ENCODE peak calls at places on chromosomes 5 and 9, in nine cellular contexts. D, Z, A, N, B, E, I, Q and F are unnamed samples.

GRCh38 chr9:128901822-128902221 is 19.0 kb upstream of the PHYHD1 start:
- DNase-seq in B (no peak), Q (no peak), D (no peak), I (no peak), N (no peak), Z (no peak), A (no peak), E (no peak), F (no peak)

GRCh38 chr9:124486778-124487490 is 20.3 kb downstream of the NR5A1 start:
- DNase-seq in I (no peak), N (no peak), E (no peak), B (no peak), Z (no peak), Q (no peak), A (no peak), D (no peak), F (no peak)

GRCh38 chr9:114288233-114289051 is 34.5 kb upstream of the ORM1 start:
- DNase-seq in Q (peak; percentile 25), B (peak; percentile 73), I (no peak), D (peak; percentile 63), A (peak; percentile 72), E (no peak), Z (no peak), N (peak; percentile 9), F (no peak)

GRCh38 chr9:80932181-80932580 is 757.2 kb downstream of the TLE1 start:
- DNase-seq in D (no peak), B (no peak), I (peak; percentile 65), A (no peak), N (no peak), E (no peak), Q (no peak), Z (no peak), F (peak; percentile 66)

GRCh38 chr9:133187561-133188005 is 21.5 kb downstream of the OBP2B start:
- DNase-seq in A (no peak), Z (no peak), I (no peak), Q (no peak), D (no peak), B (no peak), E (no peak), N (no peak), F (no peak)

GRCh38 chr5:53482717-53483638 is 2.5 kb downstream of the FST start:
- DNase-seq in A (no peak), D (no peak), Z (no peak), B (peak; percentile 84), Q (no peak), E (peak; percentile 46), N (peak; percentile 36), I (no peak), F (peak; percentile 22)

GRCh38 chr9:95876595-95876994 is 1.1 kb downstream of the ERCC6L2 start:
- DNase-seq in E (no peak), B (peak; percentile 18), Q (peak; percentile 26), N (no peak), D (no peak), A (peak; percentile 16), I (no peak), Z (no peak), F (no peak)

GRCh38 chr5:137461636-137462596 is 37.2 kb downstream of the SPOCK1 start:
- DNase-seq in Z (peak; percentile 47), E (no peak), Q (no peak), A (no peak), B (peak; percentile 22), D (no peak), N (no peak), I (peak; percentile 6), F (no peak)

GRCh38 chr5:125410501-125411162 is 664.2 kb upstream of the ZNF608 start:
- DNase-seq in A (peak; percentile 41), I (no peak), B (peak; percentile 64), Z (no peak), E (no peak), N (no peak), D (no peak), Q (no peak), F (peak; percentile 73)

GRCh38 chr5:2782658-2783057 is 31.2 kb upstream of the IRX2 start:
- DNase-seq in D (no peak), A (no peak), Z (no peak), B (no peak), E (no peak), N (no peak), Q (no peak), I (no peak), F (no peak)

GRCh38 chr5:7473668-7474215 is 77.8 kb downstream of the ADCY2 start:
- DNase-seq in Z (no peak), I (no peak), Q (no peak), N (no peak), D (no peak), A (no peak), B (peak; percentile 15), E (no peak), F (no peak)

GRCh38 chr9:109027176-109027575 is 13.9 kb upstream of the CTNNAL1 start:
- DNase-seq in E (no peak), D (peak; percentile 19), B (no peak), A (no peak), Q (no peak), Z (no peak), I (no peak), N (peak; percentile 41), F (no peak)

GRCh38 chr5:167303582-167303981 is 987.9 kb upstream of the WWC1 start:
- DNase-seq in B (no peak), D (no peak), I (no peak), Z (no peak), Q (no peak), E (no peak), N (no peak), A (no peak), F (no peak)